ENCODE peak calls at places on chromosome 16, in ten cellular contexts. B, U, H, A, C, X, K, D, I and P are unnamed samples.

GRCh38 chr16:4298761-4299522 is 16.9 kb upstream of the GLIS2 start:
- DNase-seq in D (peak), A (no peak), K (peak), U (no peak), X (peak), B (peak), I (peak), H (peak), C (no peak), P (peak)

GRCh38 chr16:85913688-85914422 is 14.9 kb downstream of the IRF8 start:
- DNase-seq in D (no peak), X (no peak), I (no peak), H (no peak), U (no peak), K (peak), A (no peak), B (no peak), C (no peak), P (no peak)

GRCh38 chr16:65122974-65123845 is 1.3 kb upstream of the CDH11 start:
- DNase-seq in D (no peak), X (no peak), K (peak), A (no peak), U (no peak), B (peak), C (peak), H (peak), I (peak), P (no peak)

GRCh38 chr16:287298-287811 is 4.4 kb downstream of the PDIA2 start:
- DNase-seq in I (peak), C (no peak), K (no peak), U (no peak), B (no peak), H (no peak), D (no peak), A (no peak), X (no peak), P (peak)

GRCh38 chr16:27110524-27110896 is 43.8 kb downstream of the C16orf82 start:
- DNase-seq in I (no peak), U (no peak), A (no peak), X (no peak), D (no peak), C (no peak), K (no peak), B (no peak), H (no peak), P (no peak)

GRCh38 chr16:29802416-29802935 is 3.9 kb upstream of the MAZ start:
- DNase-seq in D (no peak), U (no peak), A (no peak), H (no peak), B (no peak), C (no peak), I (no peak), K (no peak), X (no peak), P (no peak)

GRCh38 chr16:85042126-85042525 is 14.5 kb downstream of the KIAA0513 start:
- DNase-seq in C (no peak), K (no peak), U (no peak), B (no peak), I (no peak), H (no peak), X (no peak), D (no peak), A (no peak), P (no peak)

GRCh38 chr16:23940111-23940510 is 104.3 kb downstream of the PRKCB start:
- DNase-seq in K (no peak), B (no peak), C (no peak), U (no peak), A (no peak), H (no peak), X (no peak), I (no peak), D (no peak), P (no peak)

GRCh38 chr16:728131-728889 is 1.4 kb downstream of the HAGHL start:
- DNase-seq in X (peak), A (peak), B (peak), C (peak), D (peak), I (peak), K (peak), H (peak), U (no peak), P (peak)

GRCh38 chr16:24677388-24677787 is 52.1 kb upstream of the TNRC6A start:
- DNase-seq in X (no peak), K (no peak), I (peak), U (no peak), D (no peak), B (no peak), C (no peak), H (no peak), A (no peak), P (no peak)

GRCh38 chr16:52203096-52203495 is 343.8 kb downstream of the TOX3 start:
- DNase-seq in X (no peak), B (no peak), D (no peak), I (no peak), H (no peak), C (no peak), U (no peak), K (peak), A (no peak), P (no peak)

GRCh38 chr16:60241671-60242070 is 1507.6 kb upstream of the GOT2 start:
- DNase-seq in X (no peak), A (no peak), U (no peak), D (no peak), I (no peak), C (no peak), B (no peak), K (no peak), H (no peak), P (no peak)

GRCh38 chr16:27492588-27492979 is 57.1 kb downstream of the GTF3C1 start:
- DNase-seq in A (no peak), K (no peak), I (no peak), B (no peak), U (no peak), H (no peak), C (no peak), X (no peak), D (no peak), P (no peak)

GRCh38 chr16:27199747-27200146 is 3.6 kb upstream of the KDM8 start:
- DNase-seq in A (peak), B (no peak), X (no peak), K (peak), U (no peak), D (no peak), C (no peak), H (no peak), I (no peak), P (no peak)

GRCh38 chr16:48916566-48916965 is 306.6 kb upstream of the N4BP1 start:
- DNase-seq in C (no peak), D (no peak), H (no peak), U (no peak), I (no peak), B (no peak), A (no peak), X (no peak), K (no peak), P (no peak)

GRCh38 chr16:30054959-30055553 is 10.5 kb upstream of the ALDOA start:
- DNase-seq in A (peak), C (no peak), H (peak), X (peak), I (no peak), U (no peak), B (peak), K (no peak), D (no peak), P (peak)

GRCh38 chr16:5875416-5875815 is 777.8 kb upstream of the EEF2KMT start:
- DNase-seq in U (no peak), C (no peak), X (no peak), H (no peak), B (no peak), A (no peak), K (peak), D (no peak), I (no peak), P (no peak)

GRCh38 chr16:9048302-9048700 is 43.1 kb upstream of the HAPSTR1 start:
- DNase-seq in K (peak), X (no peak), B (no peak), H (no peak), U (no peak), C (no peak), D (no peak), A (no peak), I (peak), P (no peak)

GRCh38 chr16:8569650-8570338 is 20.5 kb downstream of the TMEM114 start:
- DNase-seq in D (no peak), K (no peak), C (no peak), U (no peak), I (no peak), X (no peak), H (peak), B (no peak), A (no peak), P (no peak)

GRCh38 chr16:23207485-23207884 is 24.9 kb downstream of the SCNN1G start:
- DNase-seq in D (no peak), B (no peak), U (no peak), I (no peak), C (no peak), A (no peak), K (no peak), H (no peak), X (no peak), P (no peak)

GRCh38 chr16:87266846-87267245 is 50.3 kb downstream of the C16orf95 start:
- DNase-seq in B (no peak), C (no peak), I (peak), K (no peak), A (no peak), H (no peak), D (no peak), U (no peak), X (no peak), P (no peak)

GRCh38 chr16:9422769-9423513 is 331.5 kb downstream of the HAPSTR1 start:
- DNase-seq in H (no peak), X (no peak), U (no peak), I (no peak), B (no peak), K (no peak), D (no peak), C (no peak), A (no peak), P (peak)

GRCh38 chr16:12425134-12425941 is 378.3 kb downstream of the CPPED1 start:
- DNase-seq in X (peak), K (no peak), C (no peak), B (no peak), U (no peak), I (no peak), A (no peak), D (no peak), H (no peak), P (no peak)

GRCh38 chr16:83353241-83353640 is 454.5 kb upstream of the HSBP1 start:
- DNase-seq in X (no peak), D (no peak), H (no peak), U (no peak), K (no peak), B (no peak), I (no peak), C (no peak), A (no peak), P (no peak)

GRCh38 chr16:16076400-16076901 is 127.0 kb downstream of the ABCC1 start:
- DNase-seq in H (no peak), X (no peak), I (no peak), A (no peak), B (no peak), U (no peak), K (no peak), D (no peak), C (no peak), P (no peak)